ENCODE peak calls at places on chromosomes 13 and 19, in nine cellular contexts. N is HuH-7.5, T is astrocyte of the spinal cord, P is hippocampal formation, W is AML-193, E is natural killer cell, J is upper lobe of left lung, O is cerebellum, M is nucleus accumbens. B is an unnamed sample.

GRCh38 chr19:3372413-3372812 is 6.0 kb downstream of the NFIC start:
- DNase-seq in N (peak; percentile 35), T (no peak), P (no peak), W (no peak), E (no peak), J (no peak), O (no peak), M (no peak), B (no peak)

GRCh38 chr13:38582133-38582532 is 104.7 kb upstream of the FREM2 start:
- DNase-seq in N (no peak), T (peak; percentile 44), P (no peak), W (peak; percentile 45), E (no peak), J (no peak), O (peak; percentile 4), M (no peak), B (peak; percentile 42)

GRCh38 chr19:3268326-3268725 is 43.9 kb downstream of the CELF5 start:
- DNase-seq in N (no peak), T (no peak), P (no peak), W (no peak), E (no peak), J (no peak), O (peak; percentile 82), M (peak; percentile 66), B (peak; percentile 90)

GRCh38 chr19:18442941-18443340 is 5.0 kb upstream of the ISYNA1 start:
- DNase-seq in N (no peak), T (no peak), P (no peak), W (no peak), E (no peak), J (no peak), O (no peak), M (no peak), B (no peak)

GRCh38 chr13:93058301-93058700 is 168.3 kb upstream of the GPC6 start:
- DNase-seq in N (no peak), T (no peak), P (no peak), W (no peak), E (no peak), J (no peak), O (no peak), M (no peak), B (no peak)

GRCh38 chr13:94419304-94419943 is 60.1 kb downstream of the DCT start:
- DNase-seq in N (no peak), T (peak; percentile 48), P (no peak), W (no peak), E (no peak), J (no peak), O (no peak), M (no peak), B (no peak)

GRCh38 chr13:27446986-27447583 is 3.3 kb downstream of the MTIF3 start:
- DNase-seq in N (no peak), T (no peak), P (no peak), W (no peak), E (no peak), J (no peak), O (no peak), M (no peak), B (no peak)

GRCh38 chr13:32734511-32734910 is 148.3 kb downstream of the PDS5B start:
- DNase-seq in N (no peak), T (peak; percentile 62), P (no peak), W (no peak), E (no peak), J (no peak), O (peak; percentile 7), M (no peak), B (peak; percentile 25)

GRCh38 chr19:37519890-37520289 is 13.2 kb downstream of the ZNF793 start:
- DNase-seq in N (no peak), T (peak; percentile 10), P (no peak), W (no peak), E (no peak), J (no peak), O (no peak), M (peak; percentile 1), B (no peak)

GRCh38 chr19:29542327-29542726 is 16.5 kb downstream of the VSTM2B start:
- DNase-seq in N (no peak), T (no peak), P (no peak), W (no peak), E (no peak), J (no peak), O (no peak), M (no peak), B (no peak)

GRCh38 chr13:41332829-41333228 is 21.8 kb downstream of the NAA16 start:
- DNase-seq in N (no peak), T (no peak), P (no peak), W (no peak), E (no peak), J (no peak), O (no peak), M (no peak), B (peak; percentile 41)

GRCh38 chr13:21675095-21676007 is 4.5 kb downstream of the FGF9 start:
- DNase-seq in N (peak; percentile 60), T (no peak), P (no peak), W (no peak), E (peak; percentile 32), J (peak; percentile 58), O (peak; percentile 83), M (peak; percentile 67), B (peak; percentile 77)

GRCh38 chr19:40284251-40284500 is 969 bp downstream of the AKT2 start:
- DNase-seq in N (no peak), T (no peak), P (no peak), W (no peak), E (no peak), J (no peak), O (no peak), M (no peak), B (no peak)

GRCh38 chr13:38990693-38991092 is at the start of gene STOML3:
- DNase-seq in N (no peak), T (peak; percentile 20), P (no peak), W (no peak), E (no peak), J (no peak), O (no peak), M (no peak), B (no peak)

GRCh38 chr19:45202637-45203036 is 24.1 kb downstream of the BLOC1S3 start:
- DNase-seq in N (no peak), T (no peak), P (no peak), W (no peak), E (no peak), J (peak; percentile 37), O (no peak), M (no peak), B (no peak)

GRCh38 chr13:113874579-113875428 is 10.9 kb upstream of the GAS6 start:
- DNase-seq in N (no peak), T (no peak), P (no peak), W (no peak), E (no peak), J (no peak), O (no peak), M (no peak), B (no peak)

GRCh38 chr13:57996717-57997116 is 365.2 kb downstream of the PCDH17 start:
- DNase-seq in N (no peak), T (peak; percentile 9), P (no peak), W (no peak), E (no peak), J (no peak), O (no peak), M (no peak), B (no peak)

GRCh38 chr19:870963-871401 is 11.5 kb downstream of the CFD start:
- DNase-seq in N (no peak), T (peak; percentile 45), P (no peak), W (no peak), E (no peak), J (no peak), O (no peak), M (peak; percentile 42), B (peak; percentile 25)

GRCh38 chr19:49929121-49929610 is at the start of the genes ATF5 and NUP62:
- DNase-seq in N (peak; percentile 98), T (peak; percentile 86), P (peak; percentile 83), W (peak; percentile 81), E (peak; percentile 95), J (peak; percentile 81), O (peak; percentile 91), M (peak; percentile 91), B (peak; percentile 82)

GRCh38 chr19:34962281-34962944 is 1.6 kb downstream of the ZNF792 start:
- DNase-seq in N (no peak), T (no peak), P (no peak), W (peak; percentile 23), E (no peak), J (no peak), O (no peak), M (no peak), B (no peak)

GRCh38 chr13:79749985-79750551 is 269.1 kb downstream of the NDFIP2 start:
- DNase-seq in N (no peak), T (peak; percentile 96), P (no peak), W (no peak), E (no peak), J (peak; percentile 66), O (peak; percentile 69), M (no peak), B (peak; percentile 94)

GRCh38 chr19:19635313-19635702 is 7.3 kb upstream of the LPAR2 start:
- DNase-seq in N (no peak), T (no peak), P (no peak), W (no peak), E (no peak), J (no peak), O (no peak), M (no peak), B (no peak)

GRCh38 chr13:104385409-104385808 is 1319.2 kb upstream of the SLC10A2 start:
- DNase-seq in N (no peak), T (peak; percentile 69), P (no peak), W (no peak), E (no peak), J (no peak), O (no peak), M (no peak), B (no peak)

GRCh38 chr13:44012910-44013309 is 133.2 kb downstream of the LACC1 start:
- DNase-seq in N (no peak), T (peak; percentile 30), P (no peak), W (no peak), E (no peak), J (no peak), O (no peak), M (no peak), B (no peak)

GRCh38 chr19:31880283-31880682 is 465.1 kb upstream of the ZNF507 start:
- DNase-seq in N (no peak), T (no peak), P (no peak), W (no peak), E (no peak), J (no peak), O (no peak), M (no peak), B (no peak)

GRCh38 chr13:26929971-26930730 is 169.6 kb upstream of the GPR12 start:
- DNase-seq in N (peak; percentile 59), T (peak; percentile 70), P (peak; percentile 70), W (peak; percentile 58), E (peak; percentile 63), J (peak; percentile 47), O (peak; percentile 78), M (peak; percentile 90), B (peak; percentile 80)

GRCh38 chr13:49113526-49114286 is 106.4 kb upstream of the MLNR start:
- DNase-seq in N (no peak), T (peak; percentile 72), P (no peak), W (peak; percentile 37), E (no peak), J (no peak), O (no peak), M (no peak), B (no peak)

GRCh38 chr19:3618144-3618810 is 8.3 kb downstream of the CACTIN start:
- DNase-seq in N (peak; percentile 81), T (peak; percentile 29), P (peak; percentile 46), W (no peak), E (peak; percentile 41), J (peak; percentile 50), O (peak; percentile 66), M (peak; percentile 59), B (no peak)

GRCh38 chr19:53102186-53102585 is 1.0 kb downstream of the ZNF160 start:
- DNase-seq in N (no peak), T (no peak), P (no peak), W (no peak), E (no peak), J (no peak), O (no peak), M (no peak), B (peak; percentile 48)

GRCh38 chr13:65965496-65965895 is 1264.6 kb downstream of the PCDH9 start:
- DNase-seq in N (no peak), T (peak; percentile 19), P (no peak), W (peak; percentile 35), E (no peak), J (no peak), O (no peak), M (no peak), B (no peak)

GRCh38 chr13:27182844-27183497 is 11.4 kb upstream of the USP12 start:
- DNase-seq in N (no peak), T (peak; percentile 83), P (no peak), W (no peak), E (no peak), J (peak; percentile 56), O (no peak), M (no peak), B (no peak)